ENCODE peak calls at places on chromosomes 4 and X, in eight cellular contexts. One of them, this sample, is unnamed.

GRCh38 chr4:62512271-62512670 is 1312.1 kb downstream of the ADGRL3 start:
- DNase-seq in heart left ventricle: no peak
- DNase-seq in colonic mucosa: no peak
- DNase-seq in endodermal cell: no peak
- DNase-seq in upper lobe of left lung: no peak
- DNase-seq in SJSA1: no peak
- DNase-seq in neural progenitor cell: no peak
- DNase-seq in aorta: no peak
- DNase-seq in this sample: no peak

GRCh38 chr4:75005727-75006126 is 72.8 kb downstream of the PARM1 start:
- DNase-seq in heart left ventricle: no peak
- DNase-seq in endodermal cell: no peak
- DNase-seq in aorta: no peak
- DNase-seq in neural progenitor cell: no peak
- DNase-seq in SJSA1: no peak
- DNase-seq in colonic mucosa: no peak
- DNase-seq in upper lobe of left lung: no peak
- DNase-seq in this sample: no peak

GRCh38 chr4:74112399-74113090 is 13.6 kb upstream of the CXCL2 start:
- DNase-seq in endodermal cell: no peak
- DNase-seq in aorta: no peak
- DNase-seq in upper lobe of left lung: no peak
- DNase-seq in colonic mucosa: no peak
- DNase-seq in heart left ventricle: no peak
- DNase-seq in neural progenitor cell: no peak
- DNase-seq in SJSA1: no peak
- DNase-seq in this sample: no peak

GRCh38 chrX:3962511-3963350 is 249.3 kb upstream of the PRKX start:
- DNase-seq in upper lobe of left lung: no peak
- DNase-seq in neural progenitor cell: peak; percentile 68
- DNase-seq in endodermal cell: peak; percentile 68
- DNase-seq in SJSA1: peak; percentile 1
- DNase-seq in heart left ventricle: no peak
- DNase-seq in aorta: no peak
- DNase-seq in colonic mucosa: no peak
- DNase-seq in this sample: no peak

GRCh38 chrX:40065291-40066046 is 32.3 kb downstream of the BCOR start:
- DNase-seq in heart left ventricle: no peak
- DNase-seq in endodermal cell: no peak
- DNase-seq in colonic mucosa: no peak
- DNase-seq in SJSA1: no peak
- DNase-seq in aorta: peak; percentile 45
- DNase-seq in upper lobe of left lung: no peak
- DNase-seq in neural progenitor cell: no peak
- DNase-seq in this sample: no peak

GRCh38 chr4:94508841-94509240 is 57.1 kb downstream of the PDLIM5 start:
- DNase-seq in SJSA1: no peak
- DNase-seq in neural progenitor cell: no peak
- DNase-seq in aorta: no peak
- DNase-seq in upper lobe of left lung: no peak
- DNase-seq in heart left ventricle: no peak
- DNase-seq in colonic mucosa: no peak
- DNase-seq in endodermal cell: no peak
- DNase-seq in this sample: no peak

GRCh38 chrX:56764153-56764974 is 35.3 kb downstream of the NBDY start:
- DNase-seq in heart left ventricle: peak; percentile 72
- DNase-seq in endodermal cell: peak; percentile 82
- DNase-seq in colonic mucosa: peak; percentile 89
- DNase-seq in aorta: peak; percentile 89
- DNase-seq in SJSA1: peak; percentile 17
- DNase-seq in upper lobe of left lung: peak; percentile 37
- DNase-seq in neural progenitor cell: peak; percentile 86
- DNase-seq in this sample: peak; percentile 20

GRCh38 chrX:64642482-64642881 is 247.2 kb upstream of the MTMR8 start:
- DNase-seq in endodermal cell: peak; percentile 57
- DNase-seq in upper lobe of left lung: no peak
- DNase-seq in colonic mucosa: no peak
- DNase-seq in SJSA1: no peak
- DNase-seq in heart left ventricle: no peak
- DNase-seq in neural progenitor cell: peak; percentile 12
- DNase-seq in aorta: no peak
- DNase-seq in this sample: no peak

GRCh38 chrX:132876509-132876837 is 82.0 kb downstream of the HS6ST2 start:
- DNase-seq in aorta: no peak
- DNase-seq in endodermal cell: peak; percentile 79
- DNase-seq in SJSA1: no peak
- DNase-seq in colonic mucosa: no peak
- DNase-seq in upper lobe of left lung: no peak
- DNase-seq in heart left ventricle: no peak
- DNase-seq in neural progenitor cell: peak; percentile 57
- DNase-seq in this sample: no peak

GRCh38 chr4:146401274-146401673 is 120.5 kb downstream of the SLC10A7 start:
- DNase-seq in SJSA1: no peak
- DNase-seq in neural progenitor cell: no peak
- DNase-seq in colonic mucosa: no peak
- DNase-seq in aorta: no peak
- DNase-seq in endodermal cell: no peak
- DNase-seq in heart left ventricle: no peak
- DNase-seq in upper lobe of left lung: no peak
- DNase-seq in this sample: no peak

GRCh38 chr4:145132521-145133098 is 34.5 kb downstream of the ABCE1 start:
- DNase-seq in SJSA1: peak; percentile 3
- DNase-seq in heart left ventricle: no peak
- DNase-seq in endodermal cell: no peak
- DNase-seq in colonic mucosa: no peak
- DNase-seq in neural progenitor cell: no peak
- DNase-seq in upper lobe of left lung: no peak
- DNase-seq in aorta: no peak
- DNase-seq in this sample: no peak

GRCh38 chr4:148054275-148054674 is 322.4 kb downstream of the ARHGAP10 start:
- DNase-seq in neural progenitor cell: no peak
- DNase-seq in colonic mucosa: peak; percentile 33
- DNase-seq in SJSA1: no peak
- DNase-seq in upper lobe of left lung: no peak
- DNase-seq in heart left ventricle: no peak
- DNase-seq in aorta: no peak
- DNase-seq in endodermal cell: no peak
- DNase-seq in this sample: no peak

GRCh38 chr4:148053298-148054003 is 321.6 kb downstream of the ARHGAP10 start:
- DNase-seq in neural progenitor cell: no peak
- DNase-seq in SJSA1: no peak
- DNase-seq in endodermal cell: no peak
- DNase-seq in upper lobe of left lung: no peak
- DNase-seq in aorta: no peak
- DNase-seq in heart left ventricle: peak; percentile 51
- DNase-seq in colonic mucosa: no peak
- DNase-seq in this sample: no peak

GRCh38 chr4:148052448-148052847 is 320.6 kb downstream of the ARHGAP10 start:
- DNase-seq in colonic mucosa: no peak
- DNase-seq in endodermal cell: no peak
- DNase-seq in upper lobe of left lung: no peak
- DNase-seq in neural progenitor cell: no peak
- DNase-seq in SJSA1: no peak
- DNase-seq in heart left ventricle: no peak
- DNase-seq in aorta: no peak
- DNase-seq in this sample: peak; percentile 84

GRCh38 chr4:148055844-148056243 is 324.0 kb downstream of the ARHGAP10 start:
- DNase-seq in upper lobe of left lung: no peak
- DNase-seq in colonic mucosa: no peak
- DNase-seq in endodermal cell: no peak
- DNase-seq in neural progenitor cell: no peak
- DNase-seq in SJSA1: no peak
- DNase-seq in aorta: no peak
- DNase-seq in heart left ventricle: no peak
- DNase-seq in this sample: no peak

GRCh38 chr4:148051403-148051802 is 319.5 kb downstream of the ARHGAP10 start:
- DNase-seq in heart left ventricle: no peak
- DNase-seq in neural progenitor cell: no peak
- DNase-seq in endodermal cell: no peak
- DNase-seq in aorta: no peak
- DNase-seq in colonic mucosa: no peak
- DNase-seq in upper lobe of left lung: no peak
- DNase-seq in SJSA1: no peak
- DNase-seq in this sample: no peak
- H3K4me1 ChIP-seq in heart left ventricle: peaks cover 42% of the 10 kb centered on the region
- H3K4me1 ChIP-seq in neural progenitor cell: peaks cover 6% of the 10 kb centered on the region
- H3K4me1 ChIP-seq in endodermal cell: peaks cover 15% of the 10 kb centered on the region
- H3K4me1 ChIP-seq in aorta: peaks cover 15% of the 10 kb centered on the region
- H3K4me1 ChIP-seq in colonic mucosa: no peaks in the 10 kb centered on the region
- H3K4me1 ChIP-seq in upper lobe of left lung: peaks cover 5% of the 10 kb centered on the region
- H3K4me1 ChIP-seq in SJSA1: no peaks in the 10 kb centered on the region
- H3K4me1 ChIP-seq in this sample: peaks cover 60% of the 10 kb centered on the region

DNA sequence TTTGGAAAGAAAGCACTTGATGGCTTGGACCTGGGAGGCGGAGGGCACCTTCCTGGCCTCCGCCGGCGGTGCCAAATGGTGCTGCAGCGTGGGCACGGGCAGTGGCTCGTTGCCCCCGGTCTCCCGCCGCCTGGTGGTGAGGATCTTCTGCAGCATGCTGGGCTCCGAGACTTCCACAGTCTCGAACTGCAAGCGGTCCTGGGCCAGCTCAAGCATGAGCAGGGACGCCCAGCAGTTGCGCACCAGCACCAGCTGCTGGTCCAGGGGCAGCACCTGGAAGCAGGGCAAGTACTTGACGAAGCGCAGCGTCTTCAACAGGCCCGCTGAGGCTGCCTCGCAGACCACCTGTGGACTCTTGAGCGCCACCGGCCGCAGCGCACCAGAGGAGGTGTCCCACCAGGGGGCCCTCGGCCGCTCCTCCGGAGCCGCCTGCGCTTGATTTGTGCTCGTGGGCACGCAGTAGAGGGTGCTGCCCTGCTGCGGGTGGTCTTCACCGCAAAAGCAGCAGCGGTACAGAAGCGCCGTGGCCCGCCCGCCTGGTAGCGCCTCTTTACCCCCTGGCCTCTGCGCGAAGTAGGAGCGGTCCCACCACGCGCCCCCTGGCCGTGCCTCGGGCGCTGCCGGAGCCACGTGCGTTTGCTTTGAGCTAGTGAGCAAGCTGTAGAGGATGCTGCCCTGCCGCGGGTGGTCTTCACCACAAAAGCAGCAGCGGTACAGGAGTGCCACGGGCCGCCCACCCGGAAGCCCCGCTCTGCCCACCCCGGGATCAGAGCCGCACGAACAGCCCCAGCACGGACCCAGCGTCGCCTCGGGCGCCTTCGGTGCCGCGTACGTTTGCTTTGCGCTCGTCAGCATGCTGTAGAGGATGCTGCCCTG is 689 bp downstream of the NR0B1 start:
- DNase-seq in colonic mucosa: no peak
- DNase-seq in SJSA1: peak; percentile 87
- DNase-seq in upper lobe of left lung: peak; percentile 63
- DNase-seq in endodermal cell: peak; percentile 82
- DNase-seq in aorta: peak; percentile 73
- DNase-seq in neural progenitor cell: peak; percentile 44
- DNase-seq in heart left ventricle: no peak
- DNase-seq in this sample: no peak
- H3K4me3 ChIP-seq in colonic mucosa: no peak overlapping the region
- H3K4me3 ChIP-seq in SJSA1: peak overlapping the region; percentile 42
- H3K4me3 ChIP-seq in upper lobe of left lung: no peak overlapping the region
- H3K4me3 ChIP-seq in endodermal cell: peak overlapping the region; percentile 87
- H3K4me3 ChIP-seq in aorta: no peak overlapping the region
- H3K4me3 ChIP-seq in neural progenitor cell: peak overlapping the region; percentile 51
- H3K4me3 ChIP-seq in heart left ventricle: no peak overlapping the region
- H3K4me3 ChIP-seq in this sample: no peak overlapping the region

GRCh38 chr4:5528108-5528507 is 180.3 kb downstream of the EVC2 start:
- DNase-seq in neural progenitor cell: no peak
- DNase-seq in heart left ventricle: no peak
- DNase-seq in SJSA1: no peak
- DNase-seq in upper lobe of left lung: no peak
- DNase-seq in aorta: no peak
- DNase-seq in colonic mucosa: no peak
- DNase-seq in endodermal cell: no peak
- DNase-seq in this sample: no peak

GRCh38 chr4:5526070-5526831 is 182.1 kb downstream of the EVC2 start:
- DNase-seq in aorta: no peak
- DNase-seq in colonic mucosa: no peak
- DNase-seq in SJSA1: no peak
- DNase-seq in heart left ventricle: no peak
- DNase-seq in endodermal cell: no peak
- DNase-seq in upper lobe of left lung: no peak
- DNase-seq in neural progenitor cell: peak; percentile 35
- DNase-seq in this sample: no peak

GRCh38 chr4:5524451-5524850 is 183.9 kb downstream of the EVC2 start:
- DNase-seq in colonic mucosa: no peak
- DNase-seq in neural progenitor cell: no peak
- DNase-seq in endodermal cell: no peak
- DNase-seq in upper lobe of left lung: no peak
- DNase-seq in aorta: no peak
- DNase-seq in SJSA1: no peak
- DNase-seq in heart left ventricle: no peak
- DNase-seq in this sample: no peak

GRCh38 chr4:5524900-5525299 is 183.5 kb downstream of the EVC2 start:
- DNase-seq in colonic mucosa: no peak
- DNase-seq in endodermal cell: no peak
- DNase-seq in upper lobe of left lung: no peak
- DNase-seq in SJSA1: no peak
- DNase-seq in neural progenitor cell: no peak
- DNase-seq in aorta: no peak
- DNase-seq in heart left ventricle: no peak
- DNase-seq in this sample: no peak
- H3K27ac ChIP-seq in colonic mucosa: no peak overlapping the region
- H3K27ac ChIP-seq in endodermal cell: peak overlapping the region; percentile 51
- H3K27ac ChIP-seq in upper lobe of left lung: no peak overlapping the region
- H3K27ac ChIP-seq in SJSA1: no peak overlapping the region
- H3K27ac ChIP-seq in neural progenitor cell: no peak overlapping the region
- H3K27ac ChIP-seq in aorta: no peak overlapping the region
- H3K27ac ChIP-seq in heart left ventricle: no peak overlapping the region
- H3K27ac ChIP-seq in this sample: no peak overlapping the region

GRCh38 chr4:6659897-6660296 is 19.4 kb downstream of the MRFAP1 start:
- DNase-seq in SJSA1: no peak
- DNase-seq in endodermal cell: no peak
- DNase-seq in upper lobe of left lung: no peak
- DNase-seq in heart left ventricle: no peak
- DNase-seq in aorta: no peak
- DNase-seq in neural progenitor cell: no peak
- DNase-seq in colonic mucosa: no peak
- DNase-seq in this sample: no peak

GRCh38 chr4:6657242-6658203 is 17.0 kb downstream of the MRFAP1 start:
- DNase-seq in upper lobe of left lung: no peak
- DNase-seq in neural progenitor cell: no peak
- DNase-seq in heart left ventricle: no peak
- DNase-seq in SJSA1: no peak
- DNase-seq in colonic mucosa: no peak
- DNase-seq in endodermal cell: no peak
- DNase-seq in aorta: no peak
- DNase-seq in this sample: no peak

GRCh38 chr4:6658635-6659075 is 18.2 kb downstream of the MRFAP1 start:
- DNase-seq in heart left ventricle: peak; percentile 54
- DNase-seq in endodermal cell: peak; percentile 80
- DNase-seq in upper lobe of left lung: peak; percentile 92
- DNase-seq in neural progenitor cell: peak; percentile 53
- DNase-seq in SJSA1: no peak
- DNase-seq in colonic mucosa: no peak
- DNase-seq in aorta: peak; percentile 87
- DNase-seq in this sample: peak; percentile 67

GRCh38 chr4:6660430-6660829 is 19.9 kb downstream of the MRFAP1 start:
- DNase-seq in neural progenitor cell: no peak
- DNase-seq in upper lobe of left lung: no peak
- DNase-seq in aorta: no peak
- DNase-seq in endodermal cell: no peak
- DNase-seq in heart left ventricle: no peak
- DNase-seq in SJSA1: no peak
- DNase-seq in colonic mucosa: no peak
- DNase-seq in this sample: no peak

GRCh38 chr4:6658204-6658585 is 17.7 kb downstream of the MRFAP1 start:
- DNase-seq in neural progenitor cell: no peak
- DNase-seq in upper lobe of left lung: no peak
- DNase-seq in endodermal cell: no peak
- DNase-seq in heart left ventricle: no peak
- DNase-seq in colonic mucosa: no peak
- DNase-seq in aorta: no peak
- DNase-seq in SJSA1: no peak
- DNase-seq in this sample: no peak
- H3K4me1 ChIP-seq in neural progenitor cell: no peaks in the 10 kb centered on the region
- H3K4me1 ChIP-seq in upper lobe of left lung: peaks cover 10% of the 10 kb centered on the region
- H3K4me1 ChIP-seq in endodermal cell: no peaks in the 10 kb centered on the region
- H3K4me1 ChIP-seq in heart left ventricle: peaks cover 9% of the 10 kb centered on the region
- H3K4me1 ChIP-seq in colonic mucosa: no peaks in the 10 kb centered on the region
- H3K4me1 ChIP-seq in aorta: no peaks in the 10 kb centered on the region
- H3K4me1 ChIP-seq in SJSA1: no peaks in the 10 kb centered on the region
- H3K4me1 ChIP-seq in this sample: peaks cover 7% of the 10 kb centered on the region